ENCODE peak calls at places on chromosomes 5 and 9, in eight cellular contexts. T, X, N, K, E, P, G and R are unnamed samples.

GRCh38 chr9:115359011-115359780 is 241.2 kb upstream of the TNC start:
- DNase-seq in P (no peak), K (no peak), G (no peak), E (no peak), T (no peak), X (no peak), N (no peak), R (no peak)

GRCh38 chr9:17433526-17433925 is 145.3 kb upstream of the SH3GL2 start:
- DNase-seq in X (no peak), K (no peak), P (no peak), G (no peak), E (no peak), N (no peak), T (no peak), R (no peak)

GRCh38 chr9:122389799-122390481 is 19.1 kb downstream of the PTGS1 start:
- DNase-seq in X (no peak), K (peak), E (no peak), T (peak), P (no peak), G (no peak), N (no peak), R (no peak)

GRCh38 chr9:112325127-112325526 is 8.3 kb downstream of the PTBP3 start:
- DNase-seq in T (no peak), N (peak), X (no peak), G (no peak), E (no peak), P (no peak), K (peak), R (no peak)

GRCh38 chr9:95852059-95853032 is 23.1 kb upstream of the ERCC6L2 start:
- DNase-seq in P (no peak), X (no peak), G (peak), N (no peak), K (no peak), T (no peak), E (peak), R (no peak)

GRCh38 chr9:82819260-82819659 is 243.7 kb downstream of the RASEF start:
- DNase-seq in T (no peak), P (no peak), E (no peak), G (no peak), K (no peak), N (no peak), X (no peak), R (no peak)

GRCh38 chr9:99192786-99193465 is 28.8 kb downstream of the ALG2 start:
- DNase-seq in T (no peak), X (no peak), E (no peak), K (no peak), P (no peak), G (peak), N (no peak), R (no peak)

GRCh38 chr5:168851902-168852321 is 272.7 kb upstream of the PANK3 start:
- DNase-seq in K (no peak), N (no peak), E (no peak), T (no peak), X (no peak), P (no peak), G (no peak), R (no peak)

GRCh38 chr5:124869481-124870033 is 123.1 kb upstream of the ZNF608 start:
- DNase-seq in E (no peak), K (no peak), X (no peak), T (no peak), N (no peak), P (no peak), G (no peak), R (no peak)

GRCh38 chr5:56126487-56127179 is 106.5 kb downstream of the ANKRD55 start:
- DNase-seq in N (no peak), K (no peak), T (no peak), X (no peak), E (no peak), P (no peak), G (peak), R (no peak)

GRCh38 chr5:29197636-29198035 is 1995.8 kb upstream of the CDH6 start:
- DNase-seq in X (no peak), P (no peak), K (no peak), E (peak), N (no peak), G (no peak), T (no peak), R (no peak)

GRCh38 chr9:129989740-129990139 is 53.2 kb downstream of the FNBP1 start:
- DNase-seq in G (peak), P (no peak), E (no peak), X (no peak), K (no peak), N (no peak), T (peak), R (no peak)
- H3K27ac ChIP-seq in G (no peak), P (peak), E (peak), X (no peak), K (no peak), N (no peak), T (peak), R (no peak)

DNA sequence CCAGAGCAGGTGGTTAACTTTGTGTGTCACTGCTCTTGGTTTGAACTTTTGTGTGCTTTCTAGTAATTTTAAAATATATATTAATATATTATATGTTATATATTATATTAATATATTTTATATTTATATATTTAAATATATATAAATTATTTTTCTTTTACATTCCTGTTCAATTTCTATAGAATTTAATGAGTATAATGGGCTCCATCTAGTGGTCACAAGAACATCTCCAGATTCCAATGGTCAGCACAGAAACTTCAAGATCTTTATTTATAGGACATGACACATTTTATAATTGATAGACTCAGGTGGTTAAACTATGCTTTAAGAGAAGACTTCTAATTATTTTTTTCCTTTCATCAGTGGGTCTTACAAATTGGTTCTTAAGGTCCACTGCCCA is 39.1 kb downstream of the COL23A1 start:
- DNase-seq in T (no peak), E (peak), G (peak), X (no peak), P (no peak), N (no peak), K (no peak), R (no peak)
- TF ChIP-seq CTCF in T (peak), E (peak), G (peak), X (no peak), P (peak), N (peak), K (peak), R (peak)

DNA sequence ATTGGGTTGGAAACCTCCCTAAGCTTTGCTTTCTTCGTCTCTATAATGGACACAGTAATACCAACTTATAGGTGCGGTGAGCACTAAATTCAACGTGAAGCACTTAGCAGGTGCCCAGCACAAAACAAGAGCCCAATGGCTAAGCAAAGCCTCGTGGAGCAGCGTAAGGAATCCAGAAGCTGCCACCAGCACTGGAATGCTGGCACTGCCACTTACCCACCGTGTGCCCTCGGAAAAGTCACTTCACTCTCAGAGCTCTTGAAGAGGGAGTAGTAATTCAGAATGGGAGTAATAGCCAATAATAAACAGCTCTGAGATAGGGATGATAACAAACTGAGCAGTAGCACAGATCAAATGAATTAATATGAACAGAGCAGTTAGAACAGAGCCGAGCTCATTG is 16.4 kb downstream of the DAP start:
- DNase-seq in X (no peak), P (no peak), N (no peak), G (no peak), T (no peak), E (no peak), K (no peak), R (no peak)
- H3K27ac ChIP-seq in X (no peak), P (no peak), N (no peak), G (no peak), T (no peak), E (no peak), K (no peak), R (no peak)

GRCh38 chr5:146049704-146050026 is 55.7 kb downstream of the PLAC8L1 start:
- DNase-seq in G (no peak), P (no peak), K (no peak), E (no peak), X (no peak), T (no peak), N (no peak), R (no peak)
- TF ChIP-seq CTCF in G (no peak), P (no peak), K (no peak), E (peak), X (no peak), T (no peak), N (no peak), R (no peak)

GRCh38 chr9:37027582-37028424 is 6.3 kb downstream of the PAX5 start:
- DNase-seq in T (peak), P (peak), N (peak), K (peak), G (peak), X (peak), E (peak), R (peak)

GRCh38 chr9:37026085-37026935 is 7.8 kb downstream of the PAX5 start:
- DNase-seq in X (no peak), P (no peak), G (no peak), N (peak), K (peak), T (no peak), E (no peak), R (no peak)

GRCh38 chr9:37028425-37029031 is 5.5 kb downstream of the PAX5 start:
- DNase-seq in P (no peak), K (no peak), N (peak), G (no peak), E (no peak), T (no peak), X (no peak), R (no peak)

GRCh38 chr9:37025381-37026084 is 8.5 kb downstream of the PAX5 start:
- DNase-seq in X (no peak), K (peak), P (no peak), T (no peak), G (no peak), N (peak), E (no peak), R (no peak)

DNA sequence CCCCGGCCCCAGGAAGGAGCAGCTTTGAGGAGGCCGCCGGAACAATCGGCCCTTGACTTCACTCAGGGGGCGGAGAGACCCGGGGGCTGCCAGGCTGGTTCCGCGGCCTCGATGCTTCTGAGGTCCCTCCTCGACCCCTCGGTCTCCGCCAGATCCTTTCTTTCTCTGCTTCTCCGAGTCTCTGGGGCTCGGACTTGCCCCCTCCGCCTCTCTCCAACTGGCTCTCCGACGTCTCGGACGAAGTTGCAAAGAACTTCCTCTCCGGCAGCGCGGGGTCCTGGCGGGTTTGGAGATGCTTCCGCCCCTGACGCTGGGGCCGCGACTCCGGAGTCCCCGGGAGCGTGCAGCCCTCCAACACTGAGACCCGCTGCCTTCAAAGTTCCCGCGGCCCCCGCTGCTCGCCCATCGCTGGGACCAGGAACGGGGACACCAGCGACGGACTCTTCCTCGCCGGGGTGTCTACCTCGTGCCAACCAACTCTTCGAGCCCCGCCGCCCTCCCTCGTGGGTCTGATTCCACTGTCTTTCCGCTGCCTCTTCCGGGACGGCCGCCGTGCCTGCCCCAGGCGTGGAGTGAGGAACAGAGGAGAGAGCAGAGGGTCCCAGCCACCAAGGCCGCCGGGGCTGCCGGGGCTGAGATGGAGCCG is 7.0 kb downstream of the PAX5 start:
- DNase-seq in X (no peak), T (peak), K (peak), E (no peak), N (peak), P (no peak), G (no peak), R (no peak)
- H3K27ac ChIP-seq in X (no peak), T (peak), K (no peak), E (no peak), N (no peak), P (no peak), G (no peak), R (no peak)